ENCODE peak calls at places on chromosomes 1 and 21, in seven cellular contexts. C is CD8-positive, alpha-beta T cell; F is BJ; T is IMR-90; X is DND-41; M is fibroblast of villous mesenchyme; E is HFF-Myc. U is an unnamed sample.

GRCh38 chr1:25784575-25785051 is 15.4 kb upstream of the SELENON start:
- DNase-seq in X (no peak), F (no peak), M (no peak), C (no peak), E (no peak), T (peak), U (no peak)

GRCh38 chr1:243488459-243489163 is 232.8 kb downstream of the SDCCAG8 start:
- DNase-seq in C (no peak), M (no peak), F (no peak), T (no peak), E (no peak), X (no peak), U (no peak)

GRCh38 chr1:228836427-228836826 is 101.1 kb downstream of the RHOU start:
- DNase-seq in E (no peak), T (no peak), M (no peak), F (no peak), C (no peak), X (no peak), U (no peak)

GRCh38 chr1:161727343-161727924 is 6.1 kb downstream of the FCRLB start:
- DNase-seq in X (peak), F (peak), T (peak), M (peak), E (no peak), C (peak), U (peak)

GRCh38 chr1:61616830-61617229 is 108.1 kb downstream of the TM2D1 start:
- DNase-seq in C (no peak), E (no peak), T (no peak), M (no peak), X (no peak), F (no peak), U (no peak)

GRCh38 chr21:42062543-42063022 is 8.5 kb upstream of the UMODL1 start:
- DNase-seq in C (peak), F (no peak), M (no peak), E (no peak), T (no peak), X (peak), U (no peak)

GRCh38 chr21:39763282-39763970 is 18.4 kb downstream of the IGSF5 start:
- DNase-seq in X (no peak), C (no peak), M (no peak), T (no peak), E (no peak), F (no peak), U (no peak)

GRCh38 chr1:113579256-113580018 is 179.8 kb downstream of the PHTF1 start:
- DNase-seq in E (no peak), T (peak), F (no peak), M (no peak), X (no peak), C (no peak), U (peak)

GRCh38 chr1:111274653-111275052 is 16.0 kb upstream of the CHIA start:
- DNase-seq in X (no peak), T (no peak), E (no peak), M (peak), C (no peak), F (no peak), U (no peak)

GRCh38 chr1:245779797-245780529 is 625.2 kb downstream of the KIF26B start:
- DNase-seq in F (no peak), X (no peak), M (no peak), T (no peak), E (no peak), C (no peak), U (no peak)

GRCh38 chr1:155472491-155472890 is 90.1 kb downstream of the ASH1L start:
- DNase-seq in C (no peak), X (no peak), T (no peak), M (no peak), E (no peak), F (no peak), U (peak)

GRCh38 chr1:68093737-68094136 is 43.3 kb upstream of the DIRAS3 start:
- DNase-seq in C (no peak), X (no peak), E (no peak), F (no peak), M (no peak), T (no peak), U (peak)

GRCh38 chr1:207969528-207969927 is 58.6 kb upstream of the CD34 start:
- DNase-seq in C (no peak), F (no peak), M (no peak), X (no peak), E (no peak), T (no peak), U (no peak)

GRCh38 chr1:169483500-169483966 is 2.2 kb downstream of the SLC19A2 start:
- DNase-seq in E (no peak), M (peak), X (no peak), C (no peak), T (peak), F (no peak), U (peak)

GRCh38 chr1:161706483-161707347 is at the start of gene FCRLA:
- DNase-seq in M (peak), F (peak), X (no peak), E (peak), T (peak), C (no peak), U (peak)

GRCh38 chr1:18792747-18793146 is 66.7 kb downstream of the TAS1R2 start:
- DNase-seq in C (no peak), M (no peak), T (no peak), X (no peak), F (no peak), E (no peak), U (no peak)

GRCh38 chr1:88216441-88216840 is 467.6 kb upstream of the PKN2 start:
- DNase-seq in T (no peak), X (no peak), E (no peak), F (no peak), C (no peak), M (no peak), U (no peak)

GRCh38 chr1:185279571-185279970 is 37.5 kb downstream of the IVNS1ABP start:
- DNase-seq in E (peak), F (no peak), C (no peak), M (no peak), T (peak), X (no peak), U (peak)

GRCh38 chr1:23791434-23792047 is 596 bp downstream of the LYPLA2 start:
- DNase-seq in C (no peak), X (no peak), T (no peak), E (no peak), F (no peak), M (no peak), U (no peak)

GRCh38 chr1:48750089-48750488 is 26.6 kb downstream of the BEND5 start:
- DNase-seq in E (no peak), C (no peak), T (no peak), F (no peak), M (no peak), X (no peak), U (no peak)

GRCh38 chr1:109620396-109620817 is 770 bp downstream of the AMPD2 start:
- DNase-seq in M (peak), F (no peak), X (peak), C (no peak), T (peak), E (no peak), U (peak)

GRCh38 chr1:36710901-36711300 is 228.2 kb upstream of the CSF3R start:
- DNase-seq in T (no peak), C (no peak), E (no peak), F (no peak), X (no peak), M (no peak), U (no peak)

GRCh38 chr1:22555386-22555656 is 8.0 kb upstream of the EPHA8 start:
- DNase-seq in E (no peak), X (no peak), F (no peak), M (no peak), T (no peak), C (no peak), U (no peak)

GRCh38 chr1:151620286-151620685 is 8.4 kb downstream of the SNX27 start:
- DNase-seq in T (peak), E (no peak), M (peak), X (no peak), C (no peak), F (no peak), U (peak)

GRCh38 chr1:6004412-6005123 is 12.3 kb upstream of the NPHP4 start:
- DNase-seq in F (no peak), X (no peak), E (no peak), C (no peak), T (no peak), M (no peak), U (no peak)

GRCh38 chr1:231690072-231690471 is 63.5 kb downstream of the DISC1 start:
- DNase-seq in E (no peak), C (no peak), F (no peak), X (no peak), T (no peak), M (no peak), U (no peak)

GRCh38 chr1:228860911-228861829 is 125.9 kb downstream of the RHOU start:
- DNase-seq in X (no peak), E (peak), C (no peak), T (peak), M (peak), F (peak), U (peak)

GRCh38 chr1:93692001-93692400 is 10.4 kb upstream of the BCAR3 start:
- DNase-seq in T (no peak), X (peak), C (no peak), E (no peak), F (no peak), M (no peak), U (peak)

GRCh38 chr21:34205811-34206635 is 132.6 kb downstream of the MRPS6 start:
- DNase-seq in M (no peak), C (no peak), F (no peak), X (no peak), E (no peak), T (no peak), U (peak)

GRCh38 chr1:229148041-229148671 is 122.8 kb upstream of the RAB4A start:
- DNase-seq in C (no peak), X (no peak), T (no peak), F (no peak), M (peak), E (no peak), U (no peak)

GRCh38 chr1:172298146-172298545 is 122.3 kb upstream of the C1orf105 start:
- DNase-seq in C (no peak), X (no peak), T (no peak), M (peak), E (no peak), F (no peak), U (no peak)

GRCh38 chr21:34704119-34704518 is 35.3 kb downstream of the CLIC6 start:
- DNase-seq in X (no peak), E (no peak), C (no peak), T (peak), M (peak), F (peak), U (peak)

GRCh38 chr1:19757641-19758040 is 42.1 kb downstream of the TMCO4 start:
- DNase-seq in E (no peak), C (no peak), M (no peak), X (no peak), T (no peak), F (no peak), U (no peak)

DNA sequence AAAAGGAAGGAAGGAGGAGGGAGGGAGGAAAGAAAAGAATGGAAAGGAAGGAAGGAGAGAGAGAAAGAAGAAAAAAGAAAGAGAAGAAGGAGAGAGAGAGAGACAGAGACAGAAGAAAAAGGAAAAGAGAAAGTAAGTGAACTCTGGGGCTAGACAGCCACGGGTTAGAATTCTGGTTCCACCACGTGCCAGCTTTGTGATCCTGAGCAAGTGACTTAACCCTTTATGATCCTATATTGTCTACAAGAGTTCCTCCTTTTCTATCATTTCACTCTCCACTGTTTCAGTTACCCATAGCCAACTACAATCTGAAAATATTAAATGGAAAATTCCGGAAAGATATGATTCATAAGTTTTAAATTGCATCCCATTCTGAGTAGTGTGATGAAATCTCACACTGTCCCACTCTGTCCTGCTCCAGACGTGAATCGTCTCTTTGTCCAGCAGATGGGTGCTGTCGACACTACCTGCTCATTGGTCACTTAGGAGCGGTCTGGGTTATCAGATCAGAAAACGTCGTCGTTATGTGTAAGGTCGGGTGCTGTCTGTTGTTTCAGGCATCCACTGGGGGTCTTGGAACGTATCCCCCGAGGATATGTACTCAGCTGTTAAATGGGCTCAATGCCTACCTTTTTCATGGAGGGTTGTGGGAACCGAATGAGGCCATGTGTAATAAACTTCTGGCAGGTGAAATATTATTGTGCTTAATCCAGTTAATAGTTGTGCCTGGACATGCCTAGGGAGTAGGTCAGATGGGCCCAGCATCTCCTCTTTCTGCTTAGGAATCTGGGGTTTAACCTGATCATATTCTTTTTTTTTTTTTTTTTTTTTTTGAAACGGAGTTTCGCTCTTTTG is 19.1 kb downstream of the TMEM51 start:
- DNase-seq in F (no peak), M (peak), X (no peak), C (no peak), E (no peak), T (peak), U (peak)
- H3K4me3 ChIP-seq in F (no peak), M (no peak), X (no peak), C (no peak), E (no peak), T (no peak), U (no peak)

GRCh38 chr1:59605184-59605583 is 209.6 kb upstream of the HOOK1 start:
- DNase-seq in T (no peak), E (no peak), C (no peak), M (no peak), X (no peak), F (no peak), U (no peak)
- TF ChIP-seq CTCF in T (no peak), E (no peak), C (no peak), M (no peak), X (no peak), F (no peak), U (no peak)

GRCh38 chr1:217660353-217661062 is 29.4 kb downstream of the SPATA17 start:
- DNase-seq in T (peak), F (peak), E (peak), M (peak), C (no peak), X (no peak), U (peak)
- H3K4me3 ChIP-seq in T (no peak), F (no peak), E (no peak), M (no peak), C (no peak), X (no peak), U (no peak)

DNA sequence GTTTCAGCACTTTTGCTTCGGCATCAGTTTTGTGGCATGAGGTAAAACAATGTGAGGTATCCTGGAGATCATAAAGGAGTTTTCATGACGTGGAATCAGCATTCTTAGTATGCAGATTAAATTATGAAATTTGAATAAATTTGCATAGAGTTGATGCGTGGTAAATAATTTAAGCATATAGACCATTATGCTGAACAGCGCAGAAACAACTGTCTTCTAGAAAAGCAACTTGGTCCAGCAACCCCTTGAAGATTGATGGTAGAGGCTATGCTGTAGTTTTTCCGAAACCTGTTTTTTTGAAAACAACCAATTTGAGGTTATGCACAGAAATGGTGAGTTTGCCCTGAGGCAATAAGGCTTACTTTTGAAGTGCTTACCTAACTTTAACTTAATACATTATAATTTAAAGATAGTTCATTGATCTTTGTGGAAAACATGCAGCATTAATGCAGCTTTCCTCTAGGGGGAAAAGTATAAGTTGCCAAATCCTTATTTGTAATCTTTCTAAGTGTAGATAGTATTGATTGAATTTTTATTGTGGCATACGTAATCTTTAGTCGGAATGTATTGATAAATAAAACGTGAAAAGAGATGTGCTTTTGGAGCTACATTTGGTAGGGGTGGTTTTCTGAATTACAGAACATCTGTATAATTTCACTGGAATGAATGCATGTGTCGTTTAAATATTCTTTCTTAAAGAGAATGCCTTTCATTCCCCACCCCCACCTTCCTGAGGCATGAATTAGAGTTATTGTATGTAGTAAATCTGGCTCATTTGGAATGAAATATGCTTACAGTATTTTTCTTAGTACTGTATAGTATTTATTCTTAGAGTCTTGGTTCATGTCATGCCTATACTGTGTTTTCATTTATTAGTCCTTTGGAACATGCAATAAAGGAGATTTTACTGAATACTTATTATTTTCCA is 3.8 kb downstream of the PRDM2 start:
- DNase-seq in M (no peak), F (no peak), X (no peak), E (no peak), C (no peak), T (no peak), U (no peak)
- TF ChIP-seq CTCF in M (no peak), F (peak), X (no peak), E (peak), C (peak), T (no peak), U (peak)

GRCh38 chr1:31788138-31788824 is 24.1 kb upstream of the ADGRB2 start:
- DNase-seq in X (peak), M (peak), T (peak), F (peak), E (peak), C (peak), U (peak)
- H3K4me3 ChIP-seq in X (peak), M (peak), T (peak), F (peak), E (peak), C (peak), U (peak)